ENCODE peak calls at places on chromosomes 3 and 15, in six cellular contexts. S, T, R, I, P and X are unnamed samples.
A peak's percentile ranks its signal among the peaks of the same experiment; 100 is the strongest.

GRCh38 chr15:42375941-42376340 is 16.6 kb downstream of the CAPN3 start:
- DNase-seq in I (no peak), S (no peak), T (no peak), P (no peak), R (no peak), X (no peak)

GRCh38 chr15:33311312-33311971 is 675 bp downstream of the RYR3 start:
- DNase-seq in S (no peak), P (peak; percentile 46), R (no peak), T (no peak), I (no peak), X (no peak)

GRCh38 chr3:150531775-150532174 is 14.5 kb downstream of the SERP1 start:
- DNase-seq in S (no peak), T (no peak), R (no peak), P (no peak), I (no peak), X (no peak)

GRCh38 chr3:138381950-138382715 is 33.8 kb downstream of the MRAS start:
- DNase-seq in T (no peak), R (peak; percentile 60), S (no peak), P (peak; percentile 84), I (peak; percentile 57), X (no peak)

GRCh38 chr3:14489641-14490040 is 50.5 kb downstream of the GRIP2 start:
- DNase-seq in T (no peak), S (no peak), I (no peak), P (peak; percentile 17), R (no peak), X (no peak)

GRCh38 chr15:79539426-79539825 is 107.3 kb downstream of the MINAR1 start:
- DNase-seq in R (peak; percentile 11), I (no peak), T (no peak), S (no peak), P (no peak), X (no peak)

GRCh38 chr3:136838641-136839555 is 20.0 kb downstream of the SLC35G2 start:
- DNase-seq in S (no peak), P (no peak), R (peak; percentile 56), T (peak; percentile 30), I (no peak), X (no peak)

GRCh38 chr15:88878720-88879184 is 16.6 kb downstream of the HAPLN3 start:
- DNase-seq in R (peak; percentile 52), T (peak; percentile 60), I (no peak), S (peak; percentile 3), P (no peak), X (no peak)

GRCh38 chr3:159416854-159417253 is 571.8 kb upstream of the IL12A start:
- DNase-seq in R (peak; percentile 4), P (no peak), I (no peak), S (no peak), T (peak; percentile 13), X (no peak)

GRCh38 chr15:60183366-60183765 is 179.3 kb downstream of the FOXB1 start:
- DNase-seq in I (no peak), R (no peak), T (no peak), S (no peak), P (no peak), X (no peak)

GRCh38 chr3:106792716-106793115 is 584.5 kb upstream of the CCDC54 start:
- DNase-seq in P (no peak), S (no peak), T (no peak), R (peak; percentile 50), I (no peak), X (no peak)

GRCh38 chr15:25464784-25465183 is 26.0 kb upstream of the UBE3A start:
- DNase-seq in T (no peak), R (no peak), I (no peak), S (no peak), P (no peak), X (no peak)